ENCODE peak calls at places on chromosomes 12 and 14, in seven cellular contexts. I, A, N, S, P, L and H are unnamed samples. For H3K36me3 and H3K4me1, the result is how much of the 10 kb centered on the place peaks cover.

GRCh38 chr14:64990291-64990690 is 3.6 kb downstream of the FNTB start:
- DNase-seq in L (no peak), A (no peak), S (no peak), I (no peak), P (no peak), N (no peak), H (no peak)

GRCh38 chr14:89936654-89937185 is 17.8 kb downstream of the EFCAB11 start:
- DNase-seq in N (no peak), L (no peak), S (no peak), P (no peak), I (no peak), A (no peak), H (no peak)

GRCh38 chr12:122811777-122812176 is 23.5 kb upstream of the HIP1R start:
- DNase-seq in S (no peak), I (no peak), A (no peak), N (no peak), L (no peak), P (no peak), H (no peak)

GRCh38 chr14:96167224-96168148 is 37.2 kb upstream of the BDKRB2 start:
- DNase-seq in A (no peak), N (no peak), L (no peak), I (no peak), P (no peak), S (no peak), H (no peak)

GRCh38 chr12:43776498-43776897 is 17.7 kb downstream of the IRAK4 start:
- DNase-seq in L (peak), P (no peak), N (peak), A (no peak), S (no peak), I (peak), H (no peak)

GRCh38 chr12:71948390-71948789 is 9.7 kb downstream of the TPH2 start:
- DNase-seq in S (no peak), P (no peak), N (peak), A (no peak), I (no peak), L (no peak), H (no peak)

GRCh38 chr12:83753205-83753604 is 1066.5 kb downstream of the TMTC2 start:
- DNase-seq in A (no peak), I (no peak), S (no peak), L (no peak), N (no peak), P (no peak), H (no peak)

GRCh38 chr12:12465522-12465921 is 97.1 kb downstream of the DUSP16 start:
- DNase-seq in P (no peak), L (no peak), A (no peak), S (no peak), N (no peak), I (no peak), H (no peak)

GRCh38 chr12:64696065-64696741 is 63.0 kb downstream of the GNS start:
- DNase-seq in I (peak), N (no peak), P (no peak), L (peak), A (no peak), S (no peak), H (no peak)

GRCh38 chr14:34465069-34465859 is 3.2 kb upstream of the SPTSSA start:
- DNase-seq in N (peak), L (peak), P (no peak), I (peak), S (no peak), A (no peak), H (no peak)

GRCh38 chr14:39491134-39491541 is 58.9 kb upstream of the FBXO33 start:
- DNase-seq in A (no peak), P (no peak), N (peak), S (no peak), I (peak), L (peak), H (no peak)

GRCh38 chr12:46675736-46676135 is 150.1 kb downstream of the SLC38A4 start:
- DNase-seq in N (peak), S (peak), I (peak), L (peak), A (peak), P (no peak), H (no peak)

GRCh38 chr14:105064721-105065143 is 498 bp downstream of the GPR132 start:
- DNase-seq in A (no peak), I (peak), N (no peak), S (peak), L (no peak), P (no peak), H (no peak)

GRCh38 chr14:105529506-105530445 is 3.4 kb downstream of the TMEM121 start:
- DNase-seq in P (no peak), S (no peak), I (peak), N (peak), L (no peak), A (peak), H (no peak)

GRCh38 chr12:74317078-74317581 is 220.5 kb upstream of the ATXN7L3B start:
- DNase-seq in P (no peak), S (no peak), L (peak), N (peak), I (no peak), A (peak), H (peak)

GRCh38 chr12:30602678-30603077 is 93.0 kb downstream of the IPO8 start:
- DNase-seq in S (no peak), P (no peak), I (no peak), N (no peak), A (no peak), L (no peak), H (no peak)

GRCh38 chr12:67968316-67968715 is 20.9 kb upstream of the IFNG-AS1 start:
- DNase-seq in P (no peak), I (no peak), S (no peak), N (no peak), A (no peak), L (no peak), H (no peak)

GRCh38 chr14:69873877-69874780 is 5.1 kb upstream of the SMOC1 start:
- DNase-seq in L (no peak), P (no peak), A (no peak), N (no peak), S (no peak), I (no peak), H (no peak)

GRCh38 chr12:14273911-14274306 is 91.6 kb upstream of the ATF7IP start:
- DNase-seq in S (no peak), N (no peak), P (no peak), A (no peak), L (no peak), I (no peak), H (no peak)

GRCh38 chr14:105281354-105282097 is 19.3 kb downstream of the BRF1 start:
- DNase-seq in A (no peak), S (no peak), L (peak), P (no peak), N (peak), I (peak), H (no peak)

GRCh38 chr12:26906704-26907103 is 31.1 kb downstream of the INTS13 start:
- DNase-seq in N (no peak), I (no peak), P (no peak), L (no peak), A (no peak), S (no peak), H (no peak)

DNA sequence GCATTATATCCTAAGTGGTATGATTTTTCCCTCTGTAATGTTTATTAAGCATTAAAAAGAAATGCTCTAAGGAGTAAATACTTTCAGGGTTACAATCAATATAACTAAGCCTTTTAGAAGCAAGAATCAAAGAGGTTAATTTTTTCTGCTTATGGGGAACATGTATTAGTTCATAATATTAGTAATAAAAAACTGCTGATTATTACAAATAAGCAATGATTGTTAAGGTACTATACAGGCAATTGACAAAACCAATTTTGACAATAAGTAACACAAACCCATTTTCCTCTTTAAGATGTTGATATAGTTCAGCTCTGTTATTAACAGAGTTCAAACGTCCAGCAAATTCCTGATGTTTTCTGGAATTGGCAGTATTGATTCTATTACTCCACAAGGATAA is 31.8 kb downstream of the INTS13 start:
- DNase-seq in I (no peak), P (no peak), L (no peak), A (no peak), N (no peak), S (no peak), H (no peak)
- H3K36me3 ChIP-seq in I (under half), P (under half), L (half or more), A (under half), N (under half), S (under half), H (under half)

DNA sequence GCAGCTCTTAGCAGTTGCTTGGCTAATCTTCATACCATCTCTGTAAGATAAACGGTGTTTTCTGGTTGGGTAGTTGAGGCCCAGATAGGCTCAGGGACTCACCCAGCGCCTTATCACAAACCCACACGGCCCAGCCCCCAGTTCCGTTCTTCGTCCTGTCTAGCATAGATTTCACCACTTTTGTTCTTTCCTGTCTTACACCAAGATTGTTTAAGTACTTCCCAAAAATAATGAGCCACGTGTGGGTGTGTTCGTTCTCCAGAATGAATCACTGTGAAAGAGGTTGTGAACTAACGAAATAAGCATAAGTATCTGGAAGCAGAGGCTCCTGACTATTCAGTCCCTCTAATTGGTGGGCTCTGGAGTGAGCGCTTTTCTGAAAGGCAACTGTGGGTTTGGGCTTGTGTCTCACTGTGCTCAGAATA is 21.4 kb downstream of the ACVR1B start:
- DNase-seq in N (no peak), P (peak), S (peak), L (peak), A (no peak), I (no peak), H (peak)
- H3K4me1 ChIP-seq in N (under half), P (half or more), S (under half), L (under half), A (under half), I (half or more), H (under half)

GRCh38 chr12:92362785-92363184 is 217.1 kb upstream of the BTG1 start:
- DNase-seq in I (no peak), S (no peak), P (no peak), A (no peak), N (no peak), L (no peak), H (no peak)

GRCh38 chr12:92365836-92366235 is 220.2 kb upstream of the BTG1 start:
- DNase-seq in I (no peak), P (no peak), N (no peak), A (no peak), S (no peak), L (no peak), H (no peak)

GRCh38 chr12:92363295-92364146 is 217.9 kb upstream of the BTG1 start:
- DNase-seq in P (peak), I (no peak), L (peak), S (peak), N (peak), A (peak), H (peak)

GRCh38 chr12:92362109-92362508 is 216.5 kb upstream of the BTG1 start:
- DNase-seq in P (no peak), S (no peak), N (no peak), L (no peak), A (no peak), I (no peak), H (no peak)

DNA sequence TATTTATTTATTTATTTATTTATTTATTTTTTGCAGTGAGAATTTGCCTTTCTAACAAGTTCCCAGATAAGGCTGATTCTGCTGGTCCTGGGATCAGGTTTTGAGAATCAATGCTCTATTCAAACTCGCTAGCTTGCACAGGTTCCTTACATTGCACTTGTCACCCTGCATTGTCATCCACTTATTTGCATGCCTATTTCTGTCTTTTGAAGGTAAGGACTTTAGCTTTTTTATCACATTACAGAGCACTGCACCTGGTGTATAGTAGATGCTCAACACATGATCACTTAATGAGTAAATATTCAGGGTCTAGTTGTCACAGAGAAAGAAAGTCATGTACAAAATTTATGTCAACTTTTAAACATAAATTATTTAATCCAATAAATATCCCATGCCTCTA is 219.7 kb upstream of the BTG1 start:
- DNase-seq in A (no peak), P (no peak), L (no peak), I (no peak), N (no peak), S (no peak), H (no peak)
- H3K27ac ChIP-seq in A (no peak), P (no peak), L (no peak), I (no peak), N (no peak), S (no peak), H (no peak)

DNA sequence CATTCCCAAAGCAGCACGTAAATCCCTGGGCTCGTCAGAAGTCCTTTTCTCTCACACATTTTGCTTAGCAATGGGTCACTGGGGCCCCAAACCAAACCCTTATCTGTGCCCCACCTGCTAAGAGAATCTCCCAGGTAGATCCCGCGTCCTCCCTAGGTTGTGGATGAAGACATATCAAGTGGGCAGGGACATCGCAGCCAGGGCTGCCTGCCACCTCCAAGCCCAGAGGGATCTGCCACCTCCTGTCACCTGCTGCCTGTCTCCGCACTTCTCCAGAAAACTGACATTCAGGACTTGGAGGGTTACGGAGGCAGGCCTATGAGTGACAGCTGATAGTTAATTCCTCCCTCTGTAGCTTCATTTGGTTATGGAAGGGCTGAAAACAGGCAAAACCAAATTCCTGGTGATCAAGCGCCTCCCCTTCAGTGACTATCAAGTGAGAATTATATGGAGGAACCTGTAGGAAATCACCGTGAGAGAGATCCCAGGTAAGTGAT is 19.5 kb downstream of the BCL11B start:
- DNase-seq in P (no peak), S (no peak), I (no peak), L (no peak), A (no peak), N (no peak), H (no peak)
- H3K36me3 ChIP-seq in P (half or more), S (under half), I (under half), L (under half), A (under half), N (under half), H (under half)

DNA sequence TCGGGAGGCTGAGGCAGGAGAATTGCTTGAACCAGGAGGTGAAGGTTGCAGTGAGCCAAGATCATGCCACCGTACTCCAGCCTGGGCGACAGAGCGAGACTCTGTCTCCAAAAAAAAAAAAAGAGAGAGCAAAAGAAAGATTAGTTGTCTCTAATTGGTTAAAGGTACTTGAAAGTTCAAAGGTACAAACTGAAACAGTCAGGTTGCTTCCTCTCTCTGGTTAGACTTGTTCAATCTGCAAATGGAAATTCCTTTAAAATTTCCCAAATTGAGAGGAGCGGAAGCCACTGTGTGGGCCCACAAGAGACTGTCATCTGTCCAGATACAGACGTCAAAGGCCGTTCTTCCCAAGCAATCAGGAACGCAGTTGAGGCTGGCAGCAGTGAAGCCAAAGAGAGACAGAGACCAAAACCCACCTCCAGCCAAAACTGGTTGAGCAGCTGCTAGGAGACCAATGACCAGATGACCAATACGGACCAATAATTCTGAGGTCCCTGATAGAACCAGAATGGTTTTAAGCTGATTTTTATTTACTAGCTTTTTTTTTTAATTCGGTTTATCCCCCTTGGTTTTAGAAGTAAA is 63.6 kb downstream of the GCH1 start:
- DNase-seq in A (no peak), L (no peak), P (no peak), I (no peak), S (no peak), N (no peak), H (no peak)
- H3K4me1 ChIP-seq in A (under half), L (under half), P (under half), I (half or more), S (under half), N (under half), H (under half)

GRCh38 chr12:56836317-56836716 is 73.2 kb downstream of the HSD17B6 start:
- DNase-seq in I (no peak), S (no peak), N (no peak), P (no peak), L (no peak), A (peak), H (peak)
- H3K27ac ChIP-seq in I (no peak), S (no peak), N (no peak), P (no peak), L (no peak), A (no peak), H (no peak)

DNA sequence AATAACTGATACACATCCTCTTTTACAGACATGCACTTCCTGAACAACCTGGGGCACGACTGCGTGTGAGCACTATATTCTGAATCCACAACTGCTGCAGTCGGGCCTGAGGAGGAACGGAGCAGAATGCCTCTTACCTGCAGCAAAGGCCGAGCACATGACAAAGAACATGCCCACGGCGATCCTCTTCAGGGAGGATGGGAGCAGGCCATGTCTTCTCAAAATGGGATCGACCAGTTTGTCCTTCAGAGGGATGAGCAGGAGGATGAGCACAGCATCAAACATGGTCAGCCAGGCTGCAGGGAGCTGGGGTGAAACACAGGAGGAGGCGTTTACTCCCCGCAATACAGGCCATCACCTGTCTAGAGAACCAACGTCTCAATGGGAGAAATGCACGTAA is 15.1 kb downstream of the SLC15A4 start:
- DNase-seq in S (no peak), A (no peak), L (no peak), I (no peak), N (no peak), P (no peak), H (no peak)
- H3K36me3 ChIP-seq in S (under half), A (under half), L (half or more), I (under half), N (under half), P (under half), H (under half)

DNA sequence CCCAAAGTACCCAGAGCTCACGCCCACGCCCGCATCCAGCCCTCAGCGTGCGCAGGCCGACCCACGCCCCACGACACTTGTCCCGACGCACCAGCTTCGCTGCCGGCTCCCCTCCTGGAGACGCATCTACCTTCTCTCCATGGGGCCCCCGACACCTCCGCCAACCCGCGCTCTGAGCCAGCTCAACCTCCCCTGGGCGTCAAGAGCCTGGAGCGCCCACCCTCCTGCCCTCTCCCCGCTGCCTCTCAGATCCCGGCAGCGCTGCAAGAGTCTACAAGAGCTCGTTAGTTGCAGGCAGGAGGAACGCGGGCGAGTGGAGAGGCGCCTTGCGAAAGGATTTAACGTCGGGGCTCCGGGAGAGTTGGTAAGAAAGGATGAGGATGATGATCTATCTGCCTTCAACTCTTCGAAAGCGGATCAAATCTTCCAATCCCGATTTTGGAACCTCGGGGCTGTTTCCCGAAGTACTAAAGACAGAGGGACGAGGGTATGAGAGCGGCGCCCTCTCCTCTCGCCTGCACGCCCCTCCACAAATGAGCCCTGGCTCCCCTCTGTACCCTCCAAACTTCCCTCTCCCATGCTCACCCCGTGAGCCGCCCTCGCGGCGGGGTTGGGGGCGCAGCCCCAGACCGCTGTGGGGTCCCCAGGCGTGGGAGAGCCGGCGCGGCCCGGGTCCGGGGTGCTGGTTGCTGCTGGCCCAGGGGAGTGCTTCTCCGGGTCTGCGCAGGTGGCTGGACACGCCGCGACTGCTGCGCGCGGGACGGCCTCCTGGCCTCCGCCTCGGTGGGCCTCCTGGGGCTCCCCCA is 968 bp downstream of the LTBP2 start:
- DNase-seq in N (peak), S (peak), I (no peak), L (no peak), P (no peak), A (peak), H (no peak)
- H3K4me1 ChIP-seq in N (under half), S (under half), I (under half), L (under half), P (under half), A (under half), H (under half)

GRCh38 chr12:53065470-53065869 is 13.7 kb downstream of the SPRYD3 start:
- DNase-seq in S (no peak), L (no peak), P (no peak), N (no peak), I (no peak), A (peak), H (peak)
- H3K27ac ChIP-seq in S (no peak), L (no peak), P (no peak), N (no peak), I (no peak), A (peak), H (peak)

GRCh38 chr12:96289067-96289466 is 94.9 kb downstream of the ELK3 start:
- DNase-seq in S (no peak), A (no peak), N (no peak), P (no peak), L (no peak), I (no peak), H (no peak)
- H3K36me3 ChIP-seq in S (under half), A (under half), N (under half), P (half or more), L (half or more), I (under half), H (under half)